ENCODE peak calls at places on chromosome 17, in four cellular contexts. F, U, I and Z are unnamed samples.

GRCh38 chr17:81387235-81388060 is 7.8 kb upstream of the BAHCC1 start:
- DNase-seq in F (peak; percentile 64), U (no peak), I (peak; percentile 66), Z (peak; percentile 89)

GRCh38 chr17:13113821-13114525 is 96.1 kb upstream of the ELAC2 start:
- DNase-seq in U (no peak), F (no peak), I (no peak), Z (no peak)

GRCh38 chr17:37813753-37814152 is 68.9 kb upstream of the HNF1B start:
- DNase-seq in I (no peak), F (no peak), U (no peak), Z (no peak)

GRCh38 chr17:38768417-38768816 is 15.9 kb downstream of the PSMB3 start:
- DNase-seq in U (no peak), F (no peak), I (no peak), Z (no peak)

GRCh38 chr17:46117117-46117516 is 76.1 kb downstream of the KANSL1 start:
- DNase-seq in F (no peak), U (no peak), I (no peak), Z (no peak)

GRCh38 chr17:50575581-50576210 is 15.2 kb downstream of the CACNA1G start:
- DNase-seq in I (no peak), U (no peak), F (no peak), Z (no peak)

GRCh38 chr17:37527249-37527851 is 37.7 kb downstream of the DUSP14 start:
- DNase-seq in I (no peak), U (no peak), F (peak; percentile 25), Z (no peak)

GRCh38 chr17:10089221-10089799 is 109.1 kb downstream of the GAS7 start:
- DNase-seq in U (no peak), F (no peak), I (no peak), Z (no peak)

GRCh38 chr17:29627951-29628350 is 5.2 kb upstream of the CORO6 start:
- DNase-seq in U (no peak), F (no peak), I (no peak), Z (no peak)

GRCh38 chr17:66426397-66427033 is 124.1 kb downstream of the PRKCA start:
- DNase-seq in I (no peak), F (peak; percentile 48), U (no peak), Z (no peak)

GRCh38 chr17:5584383-5584951 is at the start of gene NLRP1:
- DNase-seq in U (peak; percentile 97), F (peak; percentile 87), I (peak; percentile 84), Z (peak; percentile 95)

GRCh38 chr17:45372325-45372869 is 55.6 kb upstream of the MAP3K14 start:
- DNase-seq in I (no peak), U (no peak), F (no peak), Z (no peak)

GRCh38 chr17:8706431-8706830 is 38.2 kb downstream of the CCDC42 start:
- DNase-seq in U (no peak), I (no peak), F (no peak), Z (peak; percentile 10)

GRCh38 chr17:58641937-58642336 is 49.9 kb downstream of the TEX14 start:
- DNase-seq in I (no peak), F (no peak), U (no peak), Z (no peak)

GRCh38 chr17:28846231-28846630 is 3.6 kb upstream of the FAM222B start:
- DNase-seq in F (no peak), U (no peak), I (no peak), Z (no peak)

GRCh38 chr17:20114466-20114865 is 105.3 kb downstream of the SPECC1 start:
- DNase-seq in I (no peak), U (no peak), F (no peak), Z (no peak)

GRCh38 chr17:4326608-4327007 is 39.9 kb downstream of the UBE2G1 start:
- DNase-seq in U (no peak), F (no peak), I (no peak), Z (no peak)

GRCh38 chr17:47280072-47280811 is 26.6 kb downstream of the ITGB3 start:
- DNase-seq in F (no peak), U (no peak), I (no peak), Z (peak; percentile 79)

GRCh38 chr17:6959700-6960099 is 36.1 kb upstream of the ALOX12 start:
- DNase-seq in I (no peak), F (no peak), U (no peak), Z (no peak)

GRCh38 chr17:32533296-32533695 is 46.5 kb downstream of the CDK5R1 start:
- DNase-seq in U (no peak), F (no peak), I (no peak), Z (no peak)

GRCh38 chr17:60601443-60602384 is 1.7 kb downstream of the PPM1D start:
- DNase-seq in I (no peak), U (peak; percentile 63), F (peak; percentile 81), Z (peak; percentile 56)

GRCh38 chr17:45060382-45060823 is 714 bp upstream of the NMT1 start:
- DNase-seq in F (no peak), I (no peak), U (no peak), Z (no peak)

DNA sequence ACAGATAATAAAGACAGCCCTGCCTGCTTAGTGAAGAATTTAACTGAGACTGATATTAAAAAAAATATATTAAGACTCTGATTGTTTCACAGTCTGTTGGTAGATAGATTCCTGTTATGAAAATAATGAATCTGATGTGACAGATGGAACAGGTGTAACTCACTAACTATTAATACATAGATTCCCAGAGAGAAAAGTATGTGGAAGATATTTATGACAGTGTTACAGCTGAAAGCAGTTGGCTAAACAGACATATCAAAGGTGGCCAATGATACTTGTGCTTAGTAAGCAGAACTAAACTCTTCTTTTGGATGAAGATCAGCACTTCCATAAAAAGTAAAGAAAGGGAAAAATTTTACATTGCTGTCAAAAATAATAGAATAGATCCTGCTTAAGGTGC is 598.2 kb upstream of the CA10 start:
- DNase-seq in U (no peak), F (no peak), I (no peak), Z (no peak)
- H3K9me3 ChIP-seq in U (no peaks in the 10 kb centered on the region), F (no peaks in the 10 kb centered on the region), I (peaks cover 5% of the 10 kb centered on the region), Z (no peaks in the 10 kb centered on the region)

GRCh38 chr17:64020068-64020766 is at the start of gene ICAM2:
- DNase-seq in I (peak; percentile 63), U (no peak), F (peak; percentile 67), Z (no peak)
- H3K27ac ChIP-seq in I (peak within 1 kb of the TSS; percentile 83), U (peak within 1 kb of the TSS; percentile 88), F (peak within 1 kb of the TSS; percentile 39), Z (no peak within 1 kb of the TSS)

GRCh38 chr17:40459646-40460584 is 16.7 kb downstream of the IGFBP4 start:
- DNase-seq in F (no peak), U (no peak), I (no peak), Z (no peak)
- H3K27me3 ChIP-seq in F (no peaks in the 10 kb centered on the region), U (no peaks in the 10 kb centered on the region), I (no peaks in the 10 kb centered on the region), Z (no peaks in the 10 kb centered on the region)

GRCh38 chr17:26818736-26819135 is 475.2 kb upstream of the WSB1 start:
- DNase-seq in U (no peak), F (no peak), I (no peak), Z (no peak)
- H3K9me3 ChIP-seq in U (peaks cover 5% of the 10 kb centered on the region), F (peaks cover 4% of the 10 kb centered on the region), I (peaks cover 94% of the 10 kb centered on the region), Z (no peaks in the 10 kb centered on the region)

GRCh38 chr17:31433811-31434210 is 42.3 kb downstream of the RAB11FIP4 start:
- DNase-seq in F (no peak), U (no peak), I (no peak), Z (no peak)
- H3K27ac ChIP-seq in F (no peak overlapping the region), U (no peak overlapping the region), I (no peak overlapping the region), Z (no peak overlapping the region)

GRCh38 chr17:79415365-79415764 is 195.5 kb downstream of the RBFOX3 start:
- DNase-seq in F (no peak), I (no peak), U (no peak), Z (no peak)
- H3K27me3 ChIP-seq in F (no peaks in the 10 kb centered on the region), I (peaks cover 92% of the 10 kb centered on the region), U (no peaks in the 10 kb centered on the region), Z (no peaks in the 10 kb centered on the region)

GRCh38 chr17:68835061-68835460 is 120.1 kb downstream of the ABCA8 start:
- DNase-seq in I (no peak), U (no peak), F (no peak), Z (no peak)
- H3K9me3 ChIP-seq in I (no peaks in the 10 kb centered on the region), U (no peaks in the 10 kb centered on the region), F (no peaks in the 10 kb centered on the region), Z (no peaks in the 10 kb centered on the region)

DNA sequence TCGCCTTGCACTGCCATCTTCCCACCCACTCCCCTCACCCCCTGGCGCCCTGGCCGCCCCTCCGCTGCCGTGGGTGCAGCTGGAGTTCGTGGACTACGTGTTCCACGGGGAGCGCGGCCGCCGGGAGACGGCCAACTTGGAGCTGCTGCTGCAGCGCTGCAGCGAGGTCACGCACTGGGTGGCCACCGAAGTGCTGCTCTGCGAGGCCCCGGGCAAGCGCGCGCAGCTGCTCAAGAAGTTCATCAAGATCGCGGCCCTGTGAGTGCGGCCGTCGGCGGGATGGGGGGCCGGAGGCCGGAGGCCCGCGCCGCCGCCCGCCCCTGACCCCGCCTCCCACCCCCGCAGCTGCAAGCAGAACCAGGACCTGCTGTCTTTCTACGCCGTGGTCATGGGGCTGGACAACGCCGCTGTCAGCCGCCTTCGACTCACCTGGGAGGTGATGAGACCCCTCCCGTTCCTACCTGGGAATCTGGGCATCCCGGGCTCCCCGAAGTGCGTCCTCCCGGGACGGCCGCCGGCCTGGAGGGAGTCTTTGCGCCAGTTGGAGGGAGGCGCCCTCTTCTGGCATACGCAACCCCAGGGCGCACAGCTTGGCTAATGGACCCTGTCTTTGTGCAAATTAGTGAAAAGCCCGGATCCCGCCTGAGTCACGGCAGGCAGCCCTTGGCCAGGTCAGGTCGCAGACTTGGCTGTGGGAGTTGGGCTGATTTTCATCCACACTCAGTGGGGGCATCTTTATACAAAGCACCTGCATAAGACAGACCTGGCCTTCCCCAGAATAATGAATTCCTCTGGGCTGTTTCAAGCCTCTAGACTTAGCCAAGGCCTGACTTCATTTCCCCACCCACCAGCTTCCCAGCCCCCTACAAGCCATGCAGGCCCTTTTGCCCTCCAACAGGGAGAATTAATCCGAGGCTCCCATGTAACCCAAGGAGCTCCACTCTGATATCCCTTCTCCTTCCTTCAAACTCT is 14.3 kb downstream of the RAPGEFL1 start:
- DNase-seq in U (peak; percentile 87), F (peak; percentile 66), I (peak; percentile 76), Z (peak; percentile 92)
- H3K27ac ChIP-seq in U (peak overlapping the region; percentile 54), F (no peak overlapping the region), I (no peak overlapping the region), Z (no peak overlapping the region)

DNA sequence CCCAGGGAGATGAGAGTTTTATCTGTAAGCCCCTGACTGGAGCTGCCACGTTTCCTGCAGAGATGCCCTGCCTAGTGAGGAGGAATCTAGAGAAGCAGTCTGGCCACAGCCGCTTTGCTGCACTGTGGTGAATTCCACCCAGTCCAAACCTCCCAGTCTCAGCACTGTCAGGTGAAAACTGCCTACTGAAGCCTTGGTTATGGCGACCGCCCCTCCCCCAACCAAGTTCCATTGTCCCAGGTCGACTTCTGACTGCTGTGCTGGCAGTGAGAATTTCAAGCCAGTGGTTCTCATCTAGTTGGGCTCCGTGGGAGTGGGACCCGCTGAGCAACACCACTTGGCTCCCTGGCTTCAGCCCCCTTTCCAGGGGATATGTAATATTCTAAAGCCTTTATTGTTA is 10.2 kb upstream of the LYZL6 start:
- DNase-seq in F (no peak), U (no peak), I (no peak), Z (no peak)
- H3K27me3 ChIP-seq in F (no peaks in the 10 kb centered on the region), U (no peaks in the 10 kb centered on the region), I (peaks cover 16% of the 10 kb centered on the region), Z (no peaks in the 10 kb centered on the region)

DNA sequence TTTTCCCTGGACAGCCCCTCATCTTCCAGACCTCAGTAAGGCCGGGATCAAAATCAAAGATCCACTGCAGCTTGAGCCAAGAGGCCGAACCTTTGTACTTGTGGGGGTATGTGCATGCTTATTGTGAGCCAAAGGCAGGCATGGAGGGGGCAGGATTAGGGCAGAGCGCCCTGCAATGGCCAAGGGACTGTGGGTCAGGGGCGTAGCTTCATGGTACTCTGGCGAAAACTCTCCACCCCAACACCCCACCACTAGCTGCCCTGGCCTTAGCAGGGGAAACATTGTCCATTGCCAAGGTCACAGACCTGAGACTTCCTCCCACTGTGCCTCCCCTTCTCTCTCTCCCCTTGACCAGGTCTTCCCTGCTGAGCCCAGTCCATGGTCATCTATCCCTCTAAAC is 90.1 kb downstream of the TMEM132E start:
- DNase-seq in F (no peak), I (no peak), U (no peak), Z (no peak)
- H3K9me3 ChIP-seq in F (no peaks in the 10 kb centered on the region), I (no peaks in the 10 kb centered on the region), U (no peaks in the 10 kb centered on the region), Z (no peaks in the 10 kb centered on the region)